ENCODE peak calls at places on chromosomes 3 and 15, in nine cellular contexts. B is heart right ventricle; M is psoas muscle; D is Panc1; R is ovary; E is CD4-positive, CD25-positive, alpha-beta regulatory T cell; I is esophagus muscularis mucosa; J is fibroblast of lung; Q is stomach. K is an unnamed sample.
A peak's percentile ranks its signal among the peaks of the same experiment; 100 is the strongest.

GRCh38 chr3:12444582-12445468 is 39.5 kb upstream of the TSEN2 start:
- DNase-seq in I (no peak), J (peak; percentile 53), Q (peak; percentile 88), M (no peak), B (peak; percentile 45), E (no peak), D (peak; percentile 12), R (no peak), K (no peak)

GRCh38 chr3:50226888-50227389 is 9.1 kb upstream of the GNAI2 start:
- DNase-seq in Q (peak; percentile 46), R (no peak), M (peak; percentile 72), J (peak; percentile 49), D (no peak), E (no peak), I (no peak), B (no peak), K (no peak)

GRCh38 chr3:14525685-14526631 is 14.2 kb downstream of the GRIP2 start:
- DNase-seq in D (no peak), Q (peak; percentile 37), I (no peak), E (no peak), B (no peak), M (peak; percentile 60), R (peak; percentile 40), J (peak; percentile 48), K (no peak)

GRCh38 chr15:70447927-70448698 is 315.2 kb downstream of the UACA start:
- DNase-seq in E (no peak), M (no peak), B (peak; percentile 45), I (no peak), D (no peak), R (no peak), J (peak; percentile 29), Q (peak; percentile 50), K (no peak)

GRCh38 chr3:37052860-37053259 is 59.5 kb downstream of the MLH1 start:
- DNase-seq in B (no peak), E (no peak), Q (peak; percentile 44), I (no peak), M (no peak), R (no peak), J (peak; percentile 47), D (no peak), K (no peak)

GRCh38 chr15:20345401-20345958 is 196.1 kb downstream of the GOLGA6L6 start:
- DNase-seq in R (peak; percentile 13), Q (no peak), B (no peak), J (no peak), D (no peak), I (peak; percentile 89), M (peak; percentile 52), E (no peak), K (peak; percentile 8)

GRCh38 chr15:52730163-52730562 is 51.0 kb upstream of the ATOSA start:
- DNase-seq in R (no peak), M (no peak), B (no peak), Q (no peak), I (no peak), E (peak; percentile 4), J (peak; percentile 34), D (no peak), K (no peak)

GRCh38 chr15:49301562-49301961 is 121.5 kb upstream of the FGF7 start:
- DNase-seq in Q (no peak), R (no peak), D (no peak), M (no peak), B (no peak), I (no peak), J (peak; percentile 80), E (no peak), K (no peak)

GRCh38 chr3:115100172-115100571 is 46.9 kb downstream of the ZBTB20 start:
- DNase-seq in E (no peak), I (no peak), R (peak; percentile 20), J (peak; percentile 89), B (no peak), M (no peak), Q (no peak), D (no peak), K (no peak)

GRCh38 chr3:6770376-6770648 is 90.6 kb upstream of the GRM7 start:
- DNase-seq in J (no peak), E (no peak), B (no peak), Q (no peak), I (no peak), R (no peak), D (no peak), M (no peak), K (no peak)

GRCh38 chr3:112378989-112379692 is 46.2 kb downstream of the CD200 start:
- DNase-seq in M (no peak), E (no peak), I (no peak), R (no peak), Q (no peak), B (no peak), J (peak; percentile 85), D (no peak), K (no peak)

GRCh38 chr3:14472471-14473351 is 67.4 kb downstream of the GRIP2 start:
- DNase-seq in E (no peak), M (no peak), D (no peak), J (peak; percentile 95), I (no peak), R (peak; percentile 88), B (no peak), Q (no peak), K (no peak)

DNA sequence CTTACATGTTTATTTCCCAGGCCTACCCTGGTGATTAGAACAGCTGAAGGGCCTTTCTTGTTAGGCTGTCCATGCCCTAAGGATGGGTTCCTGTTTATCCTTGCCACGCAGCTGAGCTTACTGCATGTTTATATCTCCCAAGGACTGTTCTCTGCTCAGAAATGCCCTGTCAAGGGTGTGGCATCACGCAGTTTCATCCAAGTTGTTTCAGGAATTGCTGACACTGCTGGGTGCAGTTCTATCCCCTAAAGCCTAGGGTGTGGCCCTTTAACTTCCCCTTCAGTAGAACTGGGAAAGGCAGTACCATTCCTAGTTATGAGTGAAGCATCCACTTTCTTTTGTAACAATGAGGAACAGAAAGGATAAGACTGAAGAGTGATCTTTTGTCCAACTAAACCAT is 5.0 kb downstream of the ELL3 start:
- DNase-seq in D (no peak), I (no peak), E (no peak), Q (no peak), M (no peak), R (no peak), B (no peak), J (no peak), K (no peak)
- H3K4me1 ChIP-seq in D (peaks cover 3% of the 10 kb centered on the region), I (peaks cover 4% of the 10 kb centered on the region), E (peaks cover 2% of the 10 kb centered on the region), Q (peaks cover 21% of the 10 kb centered on the region), M (no peaks in the 10 kb centered on the region), R (peaks cover 1% of the 10 kb centered on the region), B (peaks cover 16% of the 10 kb centered on the region), J (no peaks in the 10 kb centered on the region), K (no peaks in the 10 kb centered on the region)

GRCh38 chr3:171001250-171001893 is 25.1 kb downstream of the SLC2A2 start:
- DNase-seq in I (no peak), J (no peak), Q (no peak), M (no peak), R (no peak), B (no peak), D (no peak), E (no peak), K (no peak)

GRCh38 chr3:171001957-171002694 is 24.4 kb downstream of the SLC2A2 start:
- DNase-seq in J (peak; percentile 68), M (no peak), I (no peak), Q (no peak), D (peak; percentile 61), B (no peak), E (no peak), R (no peak), K (no peak)

GRCh38 chr3:170997966-170998913 is 28.3 kb downstream of the SLC2A2 start:
- DNase-seq in D (no peak), I (no peak), Q (no peak), R (no peak), J (peak; percentile 58), M (no peak), B (no peak), E (no peak), K (no peak)

GRCh38 chr3:171000281-171000680 is 26.2 kb downstream of the SLC2A2 start:
- DNase-seq in J (no peak), R (no peak), M (no peak), D (no peak), Q (no peak), B (no peak), E (no peak), I (no peak), K (no peak)

GRCh38 chr3:170999737-171000242 is 26.7 kb downstream of the SLC2A2 start:
- DNase-seq in E (no peak), D (peak; percentile 24), I (no peak), R (no peak), B (no peak), J (peak; percentile 92), Q (no peak), M (no peak), K (peak; percentile 49)
- H3K4me1 ChIP-seq in E (no peaks in the 10 kb centered on the region), D (peaks cover 4% of the 10 kb centered on the region), I (peaks cover 9% of the 10 kb centered on the region), R (peaks cover 2% of the 10 kb centered on the region), B (peaks cover 10% of the 10 kb centered on the region), J (peaks cover 11% of the 10 kb centered on the region), Q (peaks cover 51% of the 10 kb centered on the region), M (no peaks in the 10 kb centered on the region), K (peaks cover 52% of the 10 kb centered on the region)

DNA sequence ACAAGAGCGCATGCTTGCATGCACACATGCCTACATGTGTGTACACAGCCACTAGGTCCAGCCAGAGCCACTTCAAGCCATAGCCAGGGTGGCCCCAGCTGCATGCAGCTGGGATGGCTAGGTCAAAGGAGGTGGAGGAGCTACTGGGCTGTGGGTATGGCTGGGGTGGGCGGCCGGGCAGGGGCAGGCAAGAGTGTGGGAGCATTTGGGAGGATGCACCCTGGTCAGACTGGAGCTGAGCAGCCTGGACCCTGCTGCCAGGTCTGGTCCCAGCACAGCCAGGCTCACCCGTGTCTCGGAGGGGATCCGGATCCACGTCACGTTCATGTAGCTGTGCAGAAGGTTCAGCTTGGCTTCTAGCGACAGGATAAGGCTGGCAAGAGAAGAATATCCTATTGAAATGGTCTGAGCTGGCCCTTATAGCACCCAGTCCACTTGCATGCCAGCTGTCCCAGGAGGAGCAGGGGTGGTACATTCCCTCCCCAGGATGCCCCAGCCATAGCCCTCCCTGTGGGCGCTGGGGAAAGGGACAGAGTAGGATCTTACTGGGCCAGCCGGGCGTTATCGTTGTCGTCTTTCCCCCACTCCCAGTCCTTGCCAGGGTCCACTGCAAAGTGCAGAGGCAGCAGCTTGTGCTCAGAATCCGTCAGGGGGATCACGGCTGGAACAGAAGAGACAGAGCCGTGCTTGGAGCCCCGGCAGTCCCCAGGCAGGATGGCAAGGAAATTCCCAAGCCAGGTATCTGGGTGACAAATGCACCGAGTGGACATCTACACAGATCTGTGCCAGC is 160.5 kb downstream of the KLF13 start:
- DNase-seq in M (no peak), E (no peak), B (no peak), Q (peak; percentile 24), D (no peak), R (peak; percentile 12), J (no peak), I (no peak), K (no peak)
- H3K4me1 ChIP-seq in M (peaks cover 13% of the 10 kb centered on the region), E (peaks cover 27% of the 10 kb centered on the region), B (peaks cover 23% of the 10 kb centered on the region), Q (peaks cover 44% of the 10 kb centered on the region), D (no peaks in the 10 kb centered on the region), R (peaks cover 1% of the 10 kb centered on the region), J (peaks cover 23% of the 10 kb centered on the region), I (peaks cover 28% of the 10 kb centered on the region), K (peaks cover 8% of the 10 kb centered on the region)

DNA sequence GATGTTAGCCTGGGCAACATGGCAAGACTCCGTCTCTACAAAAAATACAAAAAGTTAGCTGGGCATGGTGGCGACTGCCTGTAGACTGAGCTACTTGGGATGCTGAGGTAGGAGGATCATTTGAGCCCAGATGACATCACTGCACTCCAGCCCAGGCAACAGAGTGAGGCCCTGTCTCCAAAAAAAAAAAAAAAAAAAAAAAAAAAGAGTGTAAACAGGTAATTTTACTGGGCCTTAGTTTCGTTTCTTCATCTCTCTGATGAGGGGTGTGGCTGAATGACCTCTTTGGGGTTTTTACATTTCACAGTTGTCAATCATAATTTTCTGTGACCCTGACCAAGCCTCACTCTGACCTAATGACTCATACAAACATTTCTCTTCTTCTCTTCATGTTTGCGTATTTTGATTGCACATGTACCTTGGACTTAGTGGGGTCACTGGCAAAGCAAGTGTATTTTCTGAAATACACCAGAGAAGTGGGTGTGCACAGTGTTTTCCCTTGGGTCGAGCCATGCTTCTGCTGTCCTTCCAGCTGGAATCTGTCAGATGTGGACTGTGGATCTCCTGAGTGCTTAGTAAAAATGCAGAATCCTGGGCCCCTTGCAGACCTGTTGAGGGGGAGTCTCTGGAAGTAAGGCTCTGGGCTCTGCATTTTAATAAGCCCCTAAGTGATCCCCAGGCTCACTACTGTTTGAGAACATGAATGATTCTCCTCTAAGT is 140.5 kb downstream of the FNDC3B start:
- DNase-seq in D (no peak), I (no peak), E (no peak), B (no peak), M (no peak), R (no peak), Q (no peak), J (no peak), K (no peak)
- H3K4me1 ChIP-seq in D (peaks cover 63% of the 10 kb centered on the region), I (peaks cover 63% of the 10 kb centered on the region), E (no peaks in the 10 kb centered on the region), B (peaks cover 77% of the 10 kb centered on the region), M (peaks cover 37% of the 10 kb centered on the region), R (peaks cover 18% of the 10 kb centered on the region), Q (peaks cover 80% of the 10 kb centered on the region), J (peaks cover 22% of the 10 kb centered on the region), K (peaks cover 10% of the 10 kb centered on the region)

K was measured in pancreas.